ENCODE peak calls at places on chromosomes 5 and 9, in eight cellular contexts. W, G, Z, Y, D, O, X and T are unnamed samples. For H3K9me3 and H3K4me1, the result is how much of the 10 kb centered on the place peaks cover.

GRCh38 chr9:131238402-131239021 is 37.8 kb downstream of the FAM78A start:
- DNase-seq in W (no peak), D (no peak), G (no peak), X (peak), Y (no peak), O (no peak), Z (no peak), T (no peak)

GRCh38 chr9:74006935-74007334 is 490.2 kb upstream of the RORB start:
- DNase-seq in G (no peak), O (no peak), Z (no peak), D (no peak), W (no peak), Y (no peak), X (no peak), T (no peak)

GRCh38 chr9:77841739-77842386 is 189.7 kb downstream of the GNAQ start:
- DNase-seq in O (no peak), G (no peak), Z (peak), D (no peak), X (no peak), Y (no peak), W (no peak), T (no peak)

GRCh38 chr9:19922476-19923118 is 133.8 kb upstream of the SLC24A2 start:
- DNase-seq in O (no peak), Y (no peak), Z (peak), G (peak), D (no peak), X (no peak), W (no peak), T (no peak)

GRCh38 chr5:144309265-144309664 is 138.6 kb downstream of the KCTD16 start:
- DNase-seq in O (no peak), X (no peak), D (no peak), W (no peak), G (peak), Z (no peak), Y (no peak), T (no peak)

GRCh38 chr5:65830856-65831255 is 95.5 kb upstream of the ERBIN start:
- DNase-seq in O (no peak), X (no peak), Y (no peak), G (no peak), D (no peak), W (no peak), Z (no peak), T (no peak)

GRCh38 chr9:138008081-138008841 is 130.7 kb downstream of the CACNA1B start:
- DNase-seq in G (no peak), D (peak), Y (no peak), Z (no peak), W (no peak), X (no peak), O (peak), T (no peak)

GRCh38 chr5:35828092-35828598 is 28.5 kb upstream of the IL7R start:
- DNase-seq in Y (no peak), Z (no peak), G (no peak), O (no peak), W (no peak), X (no peak), D (no peak), T (no peak)

GRCh38 chr5:8247485-8247884 is 378.5 kb downstream of the MTRR start:
- DNase-seq in Y (no peak), G (no peak), X (no peak), Z (peak), W (no peak), O (no peak), D (no peak), T (no peak)

GRCh38 chr9:36665387-36665786 is 92.7 kb downstream of the MELK start:
- DNase-seq in W (no peak), Y (no peak), O (no peak), Z (no peak), D (no peak), G (no peak), X (no peak), T (no peak)

DNA sequence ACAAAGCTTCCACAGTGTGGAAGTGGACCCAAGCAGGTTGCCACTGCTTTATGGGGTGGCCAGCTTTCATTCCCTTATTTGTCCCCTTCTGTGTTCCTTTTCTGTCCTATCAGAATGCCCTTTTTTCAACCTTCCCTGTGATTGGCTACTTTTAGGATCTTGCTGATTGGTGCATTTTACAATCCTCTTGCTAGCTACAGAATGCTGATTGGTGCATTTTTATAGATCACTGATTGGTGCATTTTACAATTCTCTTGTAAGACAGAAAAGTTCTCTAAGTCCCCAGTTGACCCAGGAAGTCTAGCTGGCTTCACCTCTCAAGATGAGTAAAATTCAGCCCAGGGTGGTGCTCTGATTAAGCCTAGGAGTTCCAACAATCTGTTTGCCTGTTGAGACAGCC is 157.2 kb upstream of the ERCC6L2 start:
- DNase-seq in X (no peak), W (no peak), Z (no peak), D (no peak), Y (no peak), O (no peak), G (no peak), T (no peak)
- H3K9me3 ChIP-seq in X (under half), W (under half), Z (under half), D (under half), Y (under half), O (under half), G (under half), T (under half)

GRCh38 chr5:169703803-169704202 is 66.7 kb downstream of the DOCK2 start:
- DNase-seq in O (no peak), D (no peak), Z (no peak), X (no peak), Y (no peak), W (no peak), G (no peak), T (no peak)
- H3K27ac ChIP-seq in O (no peak), D (no peak), Z (no peak), X (no peak), Y (no peak), W (no peak), G (no peak), T (no peak)

GRCh38 chr9:129493002-129493713 is 127.7 kb downstream of the C9orf50 start:
- DNase-seq in G (no peak), X (no peak), Y (no peak), Z (no peak), D (no peak), O (no peak), W (no peak), T (no peak)

GRCh38 chr9:129495422-129496186 is 125.3 kb downstream of the C9orf50 start:
- DNase-seq in G (peak), Z (peak), Y (peak), O (peak), X (peak), D (peak), W (peak), T (peak)

GRCh38 chr9:129496187-129497063 is 124.5 kb downstream of the C9orf50 start:
- DNase-seq in Y (peak), G (peak), Z (peak), X (peak), O (peak), W (peak), D (peak), T (peak)

GRCh38 chr9:129493714-129494047 is 127.2 kb downstream of the C9orf50 start:
- DNase-seq in G (no peak), D (no peak), X (no peak), Z (no peak), O (no peak), Y (no peak), W (no peak), T (no peak)

GRCh38 chr9:129494113-129494789 is 126.7 kb downstream of the C9orf50 start:
- DNase-seq in Y (no peak), Z (no peak), X (no peak), O (no peak), D (no peak), W (no peak), G (no peak), T (peak)
- H3K4me1 ChIP-seq in Y (half or more), Z (under half), X (under half), O (under half), D (under half), W (under half), G (half or more), T (under half)

GRCh38 chr5:141319202-141319601 is 1.4 kb downstream of the TAF7 start:
- DNase-seq in D (no peak), Y (no peak), G (no peak), Z (no peak), O (no peak), X (no peak), W (no peak), T (no peak)
- H3K9me3 ChIP-seq in D (under half), Y (under half), G (under half), Z (under half), O (under half), X (half or more), W (under half), T (under half)

DNA sequence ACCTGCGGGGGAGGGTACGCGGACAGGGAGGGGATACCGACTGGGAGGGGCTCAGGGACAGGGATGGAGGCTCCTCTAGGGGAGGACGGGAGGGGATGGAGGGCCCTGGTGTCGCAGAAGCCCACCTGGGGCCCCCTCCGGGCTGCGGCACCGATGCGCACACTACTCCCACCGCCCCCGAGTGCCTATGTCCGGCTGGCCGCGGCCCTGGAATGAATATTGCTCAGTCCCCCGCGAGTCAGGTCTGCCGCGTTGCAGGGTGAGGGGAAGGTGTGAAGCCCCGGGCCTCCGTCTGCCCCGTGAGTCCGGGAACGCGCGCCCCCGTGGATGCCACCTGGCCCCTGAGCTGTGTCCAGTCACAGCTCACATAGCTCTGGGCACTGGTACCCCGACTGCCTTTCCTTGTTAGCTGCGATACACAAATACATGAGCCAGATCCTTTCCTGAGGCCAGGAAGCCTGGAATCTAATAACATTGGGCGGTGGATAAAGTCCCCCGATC is 44.5 kb upstream of the PRSS3 start:
- DNase-seq in W (no peak), Y (no peak), G (no peak), D (peak), X (no peak), O (no peak), Z (no peak), T (no peak)
- H3K27ac ChIP-seq in W (peak), Y (no peak), G (no peak), D (no peak), X (no peak), O (no peak), Z (peak), T (peak)

GRCh38 chr5:167908596-167908995 is 382.8 kb upstream of the WWC1 start:
- DNase-seq in G (no peak), W (no peak), O (no peak), D (no peak), X (no peak), Y (peak), Z (no peak), T (no peak)

GRCh38 chr5:167903243-167903642 is 388.2 kb upstream of the WWC1 start:
- DNase-seq in X (no peak), Y (no peak), Z (no peak), O (no peak), D (no peak), G (no peak), W (no peak), T (no peak)

GRCh38 chr5:167902298-167902697 is 389.1 kb upstream of the WWC1 start:
- DNase-seq in Y (no peak), G (no peak), Z (no peak), D (no peak), O (no peak), W (no peak), X (no peak), T (no peak)

GRCh38 chr5:167900521-167900920 is 390.9 kb upstream of the WWC1 start:
- DNase-seq in Z (no peak), O (no peak), D (no peak), G (no peak), X (no peak), Y (no peak), W (no peak), T (no peak)

DNA sequence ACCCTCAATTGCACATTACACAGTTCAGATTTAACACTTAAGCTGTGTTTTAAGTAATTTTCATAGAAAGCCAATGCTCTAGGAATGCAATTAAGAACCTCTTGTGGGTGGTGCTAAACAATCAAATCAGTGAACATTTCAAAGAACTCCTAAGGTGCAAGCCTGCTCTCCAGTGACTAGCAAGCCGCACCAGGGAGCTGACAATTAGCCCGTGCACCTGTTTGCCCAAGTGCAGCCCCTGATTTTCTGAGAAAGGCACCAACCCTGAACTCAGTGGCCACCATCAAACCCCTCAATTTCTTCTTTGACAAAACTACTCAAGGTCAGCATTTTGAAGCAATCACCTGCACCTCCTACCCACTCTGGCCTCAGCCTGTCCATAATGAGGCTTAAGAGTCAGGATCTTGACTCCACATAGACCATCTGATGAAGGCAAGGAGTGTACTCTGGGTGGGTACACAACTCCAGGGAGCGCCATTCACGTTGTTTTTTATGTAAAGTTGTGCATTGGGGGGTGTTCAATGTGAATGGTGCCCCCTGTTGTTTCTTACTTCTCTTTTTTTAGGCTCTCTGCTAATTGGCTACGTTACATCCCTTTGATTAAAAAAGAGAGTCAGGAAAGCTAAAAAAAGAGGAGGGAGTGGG is 385.1 kb upstream of the WWC1 start:
- DNase-seq in D (no peak), O (no peak), G (no peak), X (no peak), W (no peak), Z (no peak), Y (no peak), T (no peak)
- H3K4me1 ChIP-seq in D (under half), O (under half), G (under half), X (under half), W (under half), Z (under half), Y (under half), T (under half)

GRCh38 chr5:178984145-178985072 is 10.7 kb downstream of the GRM6 start:
- DNase-seq in Y (no peak), X (no peak), Z (no peak), W (no peak), O (no peak), D (no peak), G (no peak), T (no peak)

GRCh38 chr5:178988436-178989220 is 6.5 kb downstream of the GRM6 start:
- DNase-seq in Y (no peak), W (no peak), Z (no peak), O (no peak), X (no peak), D (no peak), G (no peak), T (no peak)

GRCh38 chr5:178989311-178989710 is 5.8 kb downstream of the GRM6 start:
- DNase-seq in X (no peak), D (no peak), Y (no peak), O (no peak), W (no peak), G (no peak), Z (no peak), T (no peak)

GRCh38 chr5:178983728-178984127 is 11.4 kb downstream of the GRM6 start:
- DNase-seq in X (no peak), W (no peak), Z (no peak), D (no peak), G (no peak), Y (no peak), O (no peak), T (no peak)

DNA sequence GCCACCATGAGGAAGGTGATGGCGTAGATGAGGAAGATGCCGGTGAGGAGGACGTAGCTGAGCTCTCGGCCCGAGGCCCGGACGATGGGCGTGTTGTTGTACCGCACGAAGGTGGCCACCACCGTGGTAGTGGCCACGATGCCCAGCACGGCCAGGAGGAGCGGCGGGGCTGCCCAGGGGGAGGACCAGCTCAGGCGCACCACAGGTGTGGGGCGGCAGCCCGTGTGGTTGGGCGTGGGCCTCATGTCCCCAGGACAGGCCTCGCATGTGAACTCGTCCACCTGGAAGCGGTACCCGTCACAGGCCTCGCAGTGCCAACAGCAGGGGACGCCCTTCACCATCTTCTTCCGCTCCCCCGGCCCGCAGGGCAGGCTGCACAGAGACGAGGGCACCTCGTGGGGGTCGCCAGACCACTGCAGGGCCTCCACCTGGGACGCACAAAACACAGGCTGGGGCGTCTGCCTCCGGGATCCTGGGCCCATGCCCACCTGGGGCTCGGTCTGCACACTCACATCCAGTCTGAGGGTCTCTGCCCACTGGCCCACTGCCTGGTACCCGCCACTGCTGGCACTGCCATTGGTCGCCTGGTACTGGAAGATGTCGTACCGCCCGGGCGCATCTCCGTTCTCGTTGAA is 8.7 kb downstream of the GRM6 start:
- DNase-seq in Y (no peak), G (no peak), O (no peak), D (no peak), Z (no peak), X (no peak), W (no peak), T (no peak)
- H3K9me3 ChIP-seq in Y (half or more), G (half or more), O (half or more), D (under half), Z (under half), X (under half), W (under half), T (under half)